ENCODE peak calls at places on chromosomes 2 and 18, in eight cellular contexts. V is PC-9, X is WERI-Rb-1, U is Karpas-422, B is heart left ventricle, F is heart right ventricle, G is Panc1, I is gastrocnemius medialis. Z is an unnamed sample. For H3K9me3, the result is how much of the 10 kb centered on the place peaks cover.

GRCh38 chr2:9135804-9136558 is 70.6 kb upstream of the ASAP2 start:
- DNase-seq in V (no peak), X (no peak), U (no peak), B (no peak), F (no peak), G (no peak), I (no peak), Z (no peak)

GRCh38 chr2:201129044-201129505 is 13.1 kb downstream of the CFLAR start:
- DNase-seq in V (no peak), X (no peak), U (no peak), B (no peak), F (no peak), G (no peak), I (no peak), Z (no peak)

GRCh38 chr2:219636941-219637841 is 9.8 kb downstream of the SLC4A3 start:
- DNase-seq in V (no peak), X (no peak), U (no peak), B (no peak), F (peak), G (no peak), I (no peak), Z (no peak)

GRCh38 chr2:192060161-192060560 is 134.6 kb downstream of the TMEFF2 start:
- DNase-seq in V (no peak), X (no peak), U (no peak), B (no peak), F (no peak), G (no peak), I (no peak), Z (no peak)

GRCh38 chr2:212595036-212595654 is 56.5 kb upstream of the ERBB4 start:
- DNase-seq in V (no peak), X (no peak), U (peak), B (no peak), F (no peak), G (peak), I (no peak), Z (no peak)

GRCh38 chr2:133400411-133400810 is 167.9 kb downstream of the NCKAP5 start:
- DNase-seq in V (no peak), X (no peak), U (no peak), B (no peak), F (no peak), G (no peak), I (no peak), Z (no peak)

GRCh38 chr2:146124741-146125140 is 1604.8 kb upstream of the ZEB2 start:
- DNase-seq in V (no peak), X (no peak), U (no peak), B (no peak), F (no peak), G (no peak), I (no peak), Z (no peak)

GRCh38 chr2:48170281-48170680 is 264.0 kb upstream of the FBXO11 start:
- DNase-seq in V (no peak), X (no peak), U (no peak), B (no peak), F (no peak), G (no peak), I (no peak), Z (no peak)

GRCh38 chr2:12164689-12165088 is 418.3 kb downstream of the LPIN1 start:
- DNase-seq in V (no peak), X (no peak), U (no peak), B (no peak), F (no peak), G (no peak), I (no peak), Z (no peak)

GRCh38 chr18:3572761-3573160 is 122.8 kb downstream of the TGIF1 start:
- DNase-seq in V (no peak), X (no peak), U (no peak), B (no peak), F (no peak), G (no peak), I (no peak), Z (no peak)

GRCh38 chr2:179177694-179178093 is 86.9 kb downstream of the SESTD1 start:
- DNase-seq in V (no peak), X (no peak), U (no peak), B (no peak), F (no peak), G (no peak), I (no peak), Z (no peak)

GRCh38 chr2:37287966-37288365 is 36.7 kb downstream of the PRKD3 start:
- DNase-seq in V (no peak), X (no peak), U (peak), B (no peak), F (no peak), G (no peak), I (no peak), Z (no peak)

GRCh38 chr2:113826346-113827285 is 63.3 kb upstream of the ACTR3 start:
- DNase-seq in V (no peak), X (no peak), U (no peak), B (no peak), F (no peak), G (no peak), I (no peak), Z (no peak)

GRCh38 chr2:30871980-30872789 is 64.9 kb upstream of the CAPN13 start:
- DNase-seq in V (peak), X (no peak), U (no peak), B (no peak), F (peak), G (no peak), I (no peak), Z (no peak)

GRCh38 chr2:67268806-67269205 is 128.3 kb upstream of the ETAA1 start:
- DNase-seq in V (no peak), X (no peak), U (no peak), B (no peak), F (no peak), G (no peak), I (no peak), Z (no peak)

GRCh38 chr18:58520964-58521363 is 107.9 kb downstream of the ALPK2 start:
- DNase-seq in V (peak), X (no peak), U (no peak), B (no peak), F (no peak), G (no peak), I (peak), Z (no peak)

GRCh38 chr2:170885130-170885791 is 43.8 kb upstream of the GORASP2 start:
- DNase-seq in V (no peak), X (no peak), U (no peak), B (no peak), F (no peak), G (no peak), I (no peak), Z (no peak)

GRCh38 chr2:66021296-66021695 is 413.6 kb upstream of the MEIS1 start:
- DNase-seq in V (no peak), X (no peak), U (no peak), B (no peak), F (no peak), G (no peak), I (no peak), Z (no peak)

GRCh38 chr2:232260075-232260474 is 118.5 kb upstream of the ALPP start:
- DNase-seq in V (peak), X (no peak), U (no peak), B (no peak), F (peak), G (no peak), I (no peak), Z (no peak)

GRCh38 chr2:222813177-222813843 is 47.5 kb upstream of the ACSL3 start:
- DNase-seq in V (no peak), X (no peak), U (no peak), B (no peak), F (no peak), G (no peak), I (no peak), Z (no peak)

GRCh38 chr2:175062787-175063585 is 57.8 kb upstream of the CHN1 start:
- DNase-seq in V (no peak), X (no peak), U (no peak), B (no peak), F (no peak), G (peak), I (no peak), Z (no peak)

GRCh38 chr2:144426981-144427479 is 92.9 kb downstream of the ZEB2 start:
- DNase-seq in V (no peak), X (no peak), U (no peak), B (no peak), F (no peak), G (no peak), I (no peak), Z (no peak)

GRCh38 chr2:34787341-34787740 is 1188.2 kb upstream of the FAM98A start:
- DNase-seq in V (no peak), X (no peak), U (no peak), B (no peak), F (no peak), G (no peak), I (no peak), Z (no peak)

GRCh38 chr2:74003494-74004211 is 18.9 kb downstream of the TET3 start:
- DNase-seq in V (no peak), X (no peak), U (no peak), B (no peak), F (peak), G (no peak), I (no peak), Z (no peak)

GRCh38 chr2:239944706-239945551 is 80.2 kb downstream of the NDUFA10 start:
- DNase-seq in V (no peak), X (no peak), U (peak), B (peak), F (no peak), G (no peak), I (peak), Z (no peak)

GRCh38 chr18:75346671-75347070 is 80.8 kb downstream of the SMIM21 start:
- DNase-seq in V (no peak), X (no peak), U (no peak), B (no peak), F (no peak), G (no peak), I (no peak), Z (no peak)

GRCh38 chr2:8090748-8091700 is 590.8 kb upstream of the ID2 start:
- DNase-seq in V (no peak), X (peak), U (peak), B (no peak), F (peak), G (no peak), I (peak), Z (no peak)

GRCh38 chr18:68937204-68937603 is 139.3 kb downstream of the CCDC102B start:
- DNase-seq in V (no peak), X (no peak), U (no peak), B (no peak), F (no peak), G (no peak), I (no peak), Z (no peak)

GRCh38 chr2:24122356-24123211 is 550 bp downstream of the PFN4 start:
- DNase-seq in V (no peak), X (no peak), U (no peak), B (no peak), F (no peak), G (no peak), I (no peak), Z (no peak)

GRCh38 chr2:72144412-72144745 is 3.3 kb downstream of the CYP26B1 start:
- DNase-seq in V (no peak), X (no peak), U (no peak), B (peak), F (peak), G (no peak), I (peak), Z (no peak)

GRCh38 chr2:15028406-15028805 is 395.9 kb downstream of the LRATD1 start:
- DNase-seq in V (no peak), X (no peak), U (no peak), B (no peak), F (no peak), G (no peak), I (no peak), Z (no peak)

GRCh38 chr2:133755515-133756311 is 187.4 kb upstream of the NCKAP5 start:
- DNase-seq in V (no peak), X (no peak), U (no peak), B (no peak), F (peak), G (no peak), I (no peak), Z (no peak)

GRCh38 chr2:53442783-53443182 is 324.8 kb upstream of the CHAC2 start:
- DNase-seq in V (peak), X (peak), U (peak), B (no peak), F (no peak), G (no peak), I (no peak), Z (no peak)

GRCh38 chr2:191299009-191299408 is 53.8 kb downstream of the MYO1B start:
- DNase-seq in V (no peak), X (no peak), U (no peak), B (no peak), F (no peak), G (no peak), I (no peak), Z (no peak)

GRCh38 chr2:156867201-156867600 is 390.3 kb upstream of the GALNT5 start:
- DNase-seq in V (no peak), X (no peak), U (no peak), B (no peak), F (no peak), G (no peak), I (no peak), Z (no peak)

GRCh38 chr2:31729442-31730092 is 148.8 kb upstream of the SRD5A2 start:
- DNase-seq in V (peak), X (no peak), U (peak), B (no peak), F (no peak), G (peak), I (no peak), Z (no peak)

GRCh38 chr2:71389379-71390072 is 57.9 kb downstream of the ZNF638 start:
- DNase-seq in V (no peak), X (no peak), U (no peak), B (no peak), F (no peak), G (no peak), I (no peak), Z (no peak)

GRCh38 chr2:153912798-153913396 is 41.2 kb downstream of the GALNT13 start:
- DNase-seq in V (no peak), X (no peak), U (no peak), B (no peak), F (no peak), G (no peak), I (no peak), Z (no peak)
- H3K9me3 ChIP-seq in V (under half), X (under half), U (under half), B (under half), F (under half), G (under half), I (under half), Z (under half)

GRCh38 chr2:98329549-98329948 is 16.7 kb upstream of the CNGA3 start:
- DNase-seq in V (no peak), X (no peak), U (no peak), B (no peak), F (no peak), G (no peak), I (no peak), Z (no peak)

GRCh38 chr2:98327776-98328175 is 18.5 kb upstream of the CNGA3 start:
- DNase-seq in V (no peak), X (no peak), U (no peak), B (no peak), F (no peak), G (no peak), I (no peak), Z (no peak)

GRCh38 chr2:98324181-98324580 is 22.1 kb upstream of the CNGA3 start:
- DNase-seq in V (no peak), X (no peak), U (no peak), B (no peak), F (no peak), G (no peak), I (no peak), Z (no peak)
- H3K9me3 ChIP-seq in V (under half), X (under half), U (under half), B (under half), F (under half), G (under half), I (under half), Z (under half)

GRCh38 chr2:172533687-172534086 is 22.2 kb upstream of the PDK1 start:
- DNase-seq in V (no peak), X (no peak), U (no peak), B (no peak), F (no peak), G (no peak), I (no peak), Z (no peak)
- H3K9me3 ChIP-seq in V (under half), X (under half), U (under half), B (under half), F (under half), G (under half), I (under half), Z (under half)

GRCh38 chr18:14969507-14969906 is 221.5 kb downstream of the ANKRD30B start:
- DNase-seq in V (no peak), X (no peak), U (peak), B (no peak), F (no peak), G (no peak), I (no peak), Z (no peak)
- H3K9me3 ChIP-seq in V (under half), X (under half), U (under half), B (under half), F (under half), G (under half), I (under half), Z (under half)